ENCODE peak calls at places on chromosomes 2 and 18, in six cellular contexts. H is K562, M is SK-N-SH, B is HepG2, T is GM12878, Z is H1. U is an unnamed sample.
A peak's percentile ranks its signal among the peaks of the same experiment; 100 is the strongest.

GRCh38 chr2:69652206-69652605 is 8.7 kb upstream of the AAK1 start:
- DNase-seq in H (no peak), Z (no peak), M (no peak), T (no peak), B (no peak), U (no peak)

GRCh38 chr18:70359071-70359470 is 70.2 kb downstream of the SOCS6 start:
- DNase-seq in M (no peak), H (no peak), Z (no peak), T (no peak), B (no peak), U (no peak)

GRCh38 chr2:186459009-186459408 is 27.1 kb upstream of the ZC3H15 start:
- DNase-seq in H (no peak), T (no peak), M (no peak), B (peak; percentile 64), Z (no peak), U (no peak)

GRCh38 chr2:121501070-121501469 is 29.6 kb upstream of the RNU4ATAC start:
- DNase-seq in Z (no peak), H (no peak), T (peak; percentile 17), M (no peak), B (no peak), U (no peak)

GRCh38 chr18:7789853-7790552 is 222.9 kb downstream of the PTPRM start:
- DNase-seq in M (peak; percentile 33), B (peak; percentile 31), H (no peak), T (no peak), Z (no peak), U (no peak)

GRCh38 chr2:226984461-226985226 is 148.8 kb downstream of the RHBDD1 start:
- DNase-seq in H (peak; percentile 37), B (no peak), Z (no peak), T (peak; percentile 47), M (no peak), U (no peak)

GRCh38 chr2:133641497-133641896 is 73.2 kb upstream of the NCKAP5 start:
- DNase-seq in B (no peak), Z (peak; percentile 46), T (no peak), H (no peak), M (no peak), U (no peak)

GRCh38 chr2:133956434-133956935 is 297.4 kb upstream of the MGAT5 start:
- DNase-seq in T (no peak), B (no peak), M (no peak), H (no peak), Z (no peak), U (no peak)

GRCh38 chr2:206851511-206851910 is 86.1 kb downstream of the FASTKD2 start:
- DNase-seq in H (no peak), M (no peak), T (no peak), B (no peak), Z (no peak), U (no peak)

GRCh38 chr2:128315122-128315828 is 3.4 kb downstream of the HS6ST1 start:
- DNase-seq in H (no peak), B (no peak), T (no peak), M (peak; percentile 16), Z (no peak), U (no peak)

GRCh38 chr18:8238507-8238906 is 370.7 kb upstream of the RAB12 start:
- DNase-seq in T (no peak), H (no peak), B (peak; percentile 90), M (no peak), Z (no peak), U (peak; percentile 31)

GRCh38 chr2:171702781-171703556 is 15.7 kb downstream of the DYNC1I2 start:
- DNase-seq in Z (no peak), M (no peak), H (no peak), B (no peak), T (no peak), U (no peak)

GRCh38 chr18:48409591-48410094 is 460 bp upstream of the ZBTB7C start:
- DNase-seq in M (peak; percentile 71), H (peak; percentile 4), T (no peak), B (no peak), Z (peak; percentile 71), U (no peak)

GRCh38 chr18:67665266-67665665 is 148.7 kb upstream of the DSEL start:
- DNase-seq in T (no peak), B (no peak), H (no peak), Z (no peak), M (no peak), U (no peak)

GRCh38 chr2:96554293-96555145 is 18.0 kb downstream of the ARID5A start:
- DNase-seq in T (no peak), M (peak; percentile 90), B (peak; percentile 44), H (peak; percentile 61), Z (peak; percentile 90), U (peak; percentile 56)

GRCh38 chr18:54162431-54162830 is 62.0 kb downstream of the MBD2 start:
- DNase-seq in T (no peak), H (no peak), M (no peak), B (no peak), Z (no peak), U (no peak)

GRCh38 chr2:143885461-143885860 is 634.5 kb downstream of the ZEB2 start:
- DNase-seq in H (no peak), B (no peak), T (no peak), M (no peak), Z (no peak), U (no peak)

GRCh38 chr2:143891879-143892308 is 628.0 kb downstream of the ZEB2 start:
- DNase-seq in B (no peak), T (no peak), M (no peak), H (no peak), Z (peak; percentile 60), U (no peak)

GRCh38 chr2:143893340-143893739 is 626.6 kb downstream of the ZEB2 start:
- DNase-seq in M (peak; percentile 44), Z (no peak), H (no peak), B (no peak), T (no peak), U (no peak)

GRCh38 chr2:143890799-143891198 is 629.1 kb downstream of the ZEB2 start:
- DNase-seq in H (no peak), M (no peak), T (no peak), Z (no peak), B (no peak), U (no peak)
- TF ChIP-seq POLR2AphosphoS5 in H (no peak), M (no peak), T (no peak), Z (no peak), B (no peak), U (no peak)

GRCh38 chr2:117056376-117056748 is 758.1 kb upstream of the DDX18 start:
- DNase-seq in H (no peak), T (no peak), Z (no peak), B (no peak), M (no peak), U (no peak)

GRCh38 chr2:117055499-117056375 is 758.8 kb upstream of the DDX18 start:
- DNase-seq in Z (no peak), H (no peak), B (no peak), T (no peak), M (no peak), U (no peak)

GRCh38 chr2:117057021-117057420 is 757.5 kb upstream of the DDX18 start:
- DNase-seq in Z (no peak), H (no peak), B (no peak), M (no peak), T (no peak), U (no peak)

DNA sequence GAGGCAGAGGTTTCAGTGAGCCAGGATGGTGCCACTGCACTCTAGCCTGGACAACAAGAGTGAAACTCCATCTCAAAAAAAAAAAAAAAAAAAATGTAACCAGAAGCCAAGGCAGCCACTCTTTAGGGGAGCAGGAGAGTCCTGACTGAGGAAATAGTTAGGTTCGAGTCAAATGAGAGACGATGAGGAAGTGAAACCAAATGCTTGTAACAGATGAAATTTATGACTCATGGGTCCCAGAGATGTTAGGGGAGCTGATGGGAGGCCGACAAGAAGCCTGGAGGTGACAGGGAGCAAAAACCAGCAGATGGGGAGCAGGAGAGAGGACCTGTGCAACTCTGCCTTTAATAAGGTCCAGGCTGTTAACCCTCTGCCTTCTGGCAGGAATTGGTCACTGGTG is 756.1 kb upstream of the DDX18 start:
- DNase-seq in B (no peak), H (no peak), T (peak; percentile 3), M (no peak), Z (no peak), U (no peak)
- TF ChIP-seq GABPA in B (no peak), H (no peak), T (no peak), M (no peak), Z (no peak), U (no peak)

GRCh38 chr2:74927617-74928016 is 30.8 kb upstream of the POLE4 start:
- DNase-seq in B (no peak), H (no peak), Z (no peak), M (no peak), T (no peak), U (no peak)
- TF ChIP-seq CTCF in B (no peak), H (no peak), Z (no peak), M (no peak), T (no peak), U (no peak)

DNA sequence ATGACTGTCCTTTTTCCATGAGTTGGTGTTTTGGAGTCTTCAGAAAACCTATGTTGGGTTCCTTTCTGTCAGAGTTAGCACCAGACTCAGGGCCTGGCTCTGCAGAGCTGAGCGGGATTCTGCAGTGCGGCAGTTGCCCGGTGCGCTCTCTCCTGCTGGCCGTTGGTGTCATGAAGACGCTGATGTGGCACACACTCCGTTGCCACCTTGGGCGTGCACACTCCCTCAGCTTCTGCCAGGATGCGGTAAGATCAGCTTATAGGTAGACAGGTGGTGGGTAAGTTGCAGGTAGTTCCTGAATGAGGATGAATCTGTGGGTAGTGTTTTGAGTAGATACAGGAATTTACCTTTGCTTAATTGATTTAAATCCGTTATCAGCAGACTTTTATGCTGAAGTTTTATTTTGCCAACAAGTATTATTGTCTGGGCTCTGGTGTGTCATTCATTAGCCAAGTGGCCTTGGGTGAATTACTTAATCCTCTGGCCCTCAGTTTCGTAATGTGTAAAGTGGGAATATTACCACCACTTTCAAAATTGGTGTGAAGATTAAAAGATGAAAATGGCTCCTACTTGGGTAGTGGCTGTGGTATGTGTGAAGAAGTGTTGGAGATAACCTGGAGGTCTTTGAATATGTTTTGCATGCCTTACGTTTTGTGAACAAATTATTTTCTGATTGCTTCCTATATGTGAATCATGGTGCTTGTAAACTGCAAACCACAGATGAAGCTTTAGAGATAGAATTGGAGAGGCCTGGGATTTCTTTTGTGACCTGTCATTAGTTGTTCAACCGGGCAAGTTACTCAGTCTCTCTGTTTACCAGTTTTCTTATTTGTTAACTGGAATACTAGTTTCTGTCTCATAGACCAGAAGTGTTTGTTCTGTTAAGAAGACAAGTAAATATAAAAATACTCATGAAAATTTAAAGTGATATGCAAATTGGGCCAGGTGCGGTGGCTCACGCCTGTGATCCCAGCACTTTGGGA is 27.0 kb downstream of the DGKD start:
- DNase-seq in B (no peak), H (no peak), M (no peak), Z (no peak), T (no peak), U (no peak)
- TF ChIP-seq POLR2AphosphoS5 in B (no peak), H (no peak), M (no peak), Z (no peak), T (no peak), U (no peak)

GRCh38 chr2:219368690-219369108 is 19.0 kb downstream of the DNPEP start:
- DNase-seq in B (no peak), H (no peak), M (no peak), Z (no peak), T (no peak), U (no peak)
- TF ChIP-seq GABPA in B (no peak), H (no peak), M (no peak), Z (no peak), T (no peak), U (no peak)

U was measured in HL-60.